ENCODE peak calls at places on chromosomes 1 and 21, in six cellular contexts. One of them, this sample, is unnamed.

GRCh38 chr1:5993553-5994510 is 1.6 kb upstream of the NPHP4 start:
- DNase-seq in IMR-90: no peak
- DNase-seq in H1: no peak
- DNase-seq in H9: no peak
- DNase-seq in neuronal stem cell: no peak
- DNase-seq in mesendoderm: no peak
- DNase-seq in this sample: no peak

GRCh38 chr21:35611752-35612151 is 448.6 kb downstream of the SETD4 start:
- DNase-seq in H9: no peak
- DNase-seq in mesendoderm: no peak
- DNase-seq in neuronal stem cell: no peak
- DNase-seq in IMR-90: peak; percentile 54
- DNase-seq in H1: no peak
- DNase-seq in this sample: peak; percentile 14

GRCh38 chr1:15684042-15684461 is at the start of gene PLEKHM2:
- DNase-seq in IMR-90: peak; percentile 35
- DNase-seq in mesendoderm: no peak
- DNase-seq in H1: no peak
- DNase-seq in neuronal stem cell: peak; percentile 32
- DNase-seq in H9: no peak
- DNase-seq in this sample: peak; percentile 49

GRCh38 chr1:171438441-171438840 is 46.9 kb upstream of the PRRC2C start:
- DNase-seq in H9: no peak
- DNase-seq in neuronal stem cell: no peak
- DNase-seq in mesendoderm: no peak
- DNase-seq in H1: no peak
- DNase-seq in IMR-90: peak; percentile 98
- DNase-seq in this sample: peak; percentile 66

GRCh38 chr1:94924967-94925366 is 1.9 kb downstream of the CNN3 start:
- DNase-seq in IMR-90: peak; percentile 44
- DNase-seq in H1: no peak
- DNase-seq in mesendoderm: no peak
- DNase-seq in H9: no peak
- DNase-seq in neuronal stem cell: no peak
- DNase-seq in this sample: no peak

GRCh38 chr21:40548134-40548533 is 298.8 kb downstream of the DSCAM start:
- DNase-seq in mesendoderm: peak; percentile 55
- DNase-seq in neuronal stem cell: no peak
- DNase-seq in H1: peak; percentile 21
- DNase-seq in IMR-90: no peak
- DNase-seq in H9: no peak
- DNase-seq in this sample: no peak

GRCh38 chr1:148307583-148308185 is 155.6 kb upstream of the NBPF11 start:
- DNase-seq in IMR-90: no peak
- DNase-seq in mesendoderm: no peak
- DNase-seq in neuronal stem cell: no peak
- DNase-seq in H9: no peak
- DNase-seq in H1: no peak
- DNase-seq in this sample: no peak

GRCh38 chr1:241355311-241356010 is 1.5 kb downstream of the RGS7 start:
- DNase-seq in mesendoderm: no peak
- DNase-seq in H1: no peak
- DNase-seq in neuronal stem cell: no peak
- DNase-seq in H9: no peak
- DNase-seq in IMR-90: no peak
- DNase-seq in this sample: no peak

GRCh38 chr1:181205901-181206300 is 117.4 kb downstream of the IER5 start:
- DNase-seq in H9: no peak
- DNase-seq in IMR-90: no peak
- DNase-seq in mesendoderm: no peak
- DNase-seq in neuronal stem cell: no peak
- DNase-seq in H1: no peak
- DNase-seq in this sample: no peak

GRCh38 chr1:35783055-35783583 is 13.3 kb upstream of the CLSPN start:
- DNase-seq in IMR-90: no peak
- DNase-seq in mesendoderm: no peak
- DNase-seq in neuronal stem cell: no peak
- DNase-seq in H9: no peak
- DNase-seq in H1: no peak
- DNase-seq in this sample: no peak

GRCh38 chr21:37365657-37366487 is 701 bp upstream of the DYRK1A start:
- DNase-seq in H9: peak; percentile 70
- DNase-seq in H1: no peak
- DNase-seq in IMR-90: peak; percentile 45
- DNase-seq in neuronal stem cell: peak; percentile 75
- DNase-seq in mesendoderm: peak; percentile 87
- DNase-seq in this sample: peak; percentile 69

GRCh38 chr21:29152936-29153335 is 22.5 kb downstream of the MAP3K7CL start:
- DNase-seq in neuronal stem cell: no peak
- DNase-seq in H9: no peak
- DNase-seq in IMR-90: no peak
- DNase-seq in H1: no peak
- DNase-seq in mesendoderm: no peak
- DNase-seq in this sample: no peak

GRCh38 chr1:169115891-169116585 is 9.5 kb downstream of the ATP1B1 start:
- DNase-seq in H1: no peak
- DNase-seq in neuronal stem cell: no peak
- DNase-seq in IMR-90: peak; percentile 48
- DNase-seq in mesendoderm: peak; percentile 61
- DNase-seq in H9: no peak
- DNase-seq in this sample: peak; percentile 81

GRCh38 chr1:78699813-78700212 is 50.2 kb downstream of the IFI44 start:
- DNase-seq in IMR-90: no peak
- DNase-seq in H1: no peak
- DNase-seq in neuronal stem cell: no peak
- DNase-seq in H9: no peak
- DNase-seq in mesendoderm: no peak
- DNase-seq in this sample: no peak

GRCh38 chr1:152107984-152108898 is 7.0 kb downstream of the TCHH start:
- DNase-seq in H9: peak; percentile 50
- DNase-seq in H1: no peak
- DNase-seq in mesendoderm: peak; percentile 74
- DNase-seq in IMR-90: peak; percentile 46
- DNase-seq in neuronal stem cell: no peak
- DNase-seq in this sample: no peak

GRCh38 chr1:116807871-116808450 is 53.7 kb downstream of the CD2 start:
- DNase-seq in H1: no peak
- DNase-seq in neuronal stem cell: no peak
- DNase-seq in H9: no peak
- DNase-seq in IMR-90: no peak
- DNase-seq in mesendoderm: no peak
- DNase-seq in this sample: no peak

GRCh38 chr21:42466700-42467612 is 29.1 kb downstream of the RSPH1 start:
- DNase-seq in IMR-90: peak; percentile 7
- DNase-seq in H9: peak; percentile 61
- DNase-seq in mesendoderm: peak; percentile 88
- DNase-seq in neuronal stem cell: no peak
- DNase-seq in H1: no peak
- DNase-seq in this sample: peak; percentile 34

GRCh38 chr1:9628541-9629444 is 22.7 kb upstream of the PIK3CD start:
- DNase-seq in H9: no peak
- DNase-seq in H1: no peak
- DNase-seq in neuronal stem cell: no peak
- DNase-seq in IMR-90: no peak
- DNase-seq in mesendoderm: no peak
- DNase-seq in this sample: no peak

GRCh38 chr1:119956306-119956705 is 60.0 kb upstream of the ADAM30 start:
- DNase-seq in H9: no peak
- DNase-seq in IMR-90: no peak
- DNase-seq in neuronal stem cell: no peak
- DNase-seq in H1: no peak
- DNase-seq in mesendoderm: no peak
- DNase-seq in this sample: no peak

GRCh38 chr1:231236131-231236571 is 4.9 kb upstream of the GNPAT start:
- DNase-seq in H9: no peak
- DNase-seq in IMR-90: no peak
- DNase-seq in neuronal stem cell: no peak
- DNase-seq in mesendoderm: no peak
- DNase-seq in H1: no peak
- DNase-seq in this sample: no peak

GRCh38 chr1:2468041-2468472 is 8.0 kb upstream of the PLCH2 start:
- DNase-seq in neuronal stem cell: peak; percentile 77
- DNase-seq in mesendoderm: peak; percentile 65
- DNase-seq in IMR-90: peak; percentile 34
- DNase-seq in H1: no peak
- DNase-seq in H9: peak; percentile 68
- DNase-seq in this sample: peak; percentile 34

GRCh38 chr1:193538004-193538355 is 351.6 kb upstream of the B3GALT2 start:
- DNase-seq in H1: no peak
- DNase-seq in mesendoderm: no peak
- DNase-seq in IMR-90: no peak
- DNase-seq in neuronal stem cell: no peak
- DNase-seq in H9: no peak
- DNase-seq in this sample: no peak

GRCh38 chr1:155540000-155540874 is 22.4 kb downstream of the ASH1L start:
- DNase-seq in neuronal stem cell: no peak
- DNase-seq in H1: no peak
- DNase-seq in IMR-90: no peak
- DNase-seq in mesendoderm: peak; percentile 35
- DNase-seq in H9: no peak
- DNase-seq in this sample: no peak

GRCh38 chr1:155531624-155532023 is 31.0 kb downstream of the ASH1L start:
- DNase-seq in IMR-90: peak; percentile 36
- DNase-seq in H1: no peak
- DNase-seq in mesendoderm: no peak
- DNase-seq in neuronal stem cell: no peak
- DNase-seq in H9: no peak
- DNase-seq in this sample: no peak

DNA sequence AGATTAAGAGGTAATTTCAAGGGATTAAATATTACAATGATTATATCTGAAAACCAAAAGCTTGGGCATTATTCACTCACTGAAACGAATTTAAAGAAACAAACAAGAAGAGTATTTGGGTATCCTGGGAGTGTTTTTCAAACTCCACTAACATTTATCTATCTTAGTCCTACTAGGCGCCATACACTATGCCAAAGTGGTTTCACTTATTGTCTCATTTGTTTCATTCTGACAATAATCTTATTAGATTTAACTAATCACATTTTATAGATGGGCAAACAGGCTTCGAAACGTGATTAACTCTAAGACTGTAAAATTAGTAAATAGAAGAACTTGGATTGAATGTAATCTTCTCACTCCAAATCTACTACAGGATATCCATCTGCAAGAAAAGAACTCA is 25.4 kb downstream of the ASH1L start:
- DNase-seq in mesendoderm: no peak
- DNase-seq in IMR-90: no peak
- DNase-seq in H1: no peak
- DNase-seq in H9: no peak
- DNase-seq in neuronal stem cell: no peak
- DNase-seq in this sample: no peak
- H2AK5ac ChIP-seq in mesendoderm: no peak overlapping the region
- H2AK5ac ChIP-seq in IMR-90: no peak overlapping the region
- H2AK5ac ChIP-seq in H1: no peak overlapping the region
- H2AK5ac ChIP-seq in H9: no peak overlapping the region
- H2AK5ac ChIP-seq in neuronal stem cell: no peak overlapping the region
- H2AK5ac ChIP-seq in this sample: no peak overlapping the region

GRCh38 chr1:79928901-79929300 is 922.4 kb upstream of the ADGRL4 start:
- DNase-seq in mesendoderm: peak; percentile 5
- DNase-seq in IMR-90: no peak
- DNase-seq in H1: no peak
- DNase-seq in neuronal stem cell: no peak
- DNase-seq in H9: no peak
- DNase-seq in this sample: no peak
- H3K27ac ChIP-seq in mesendoderm: no peak overlapping the region
- H3K27ac ChIP-seq in IMR-90: no peak overlapping the region
- H3K27ac ChIP-seq in H1: no peak overlapping the region
- H3K27ac ChIP-seq in neuronal stem cell: no peak overlapping the region
- H3K27ac ChIP-seq in H9: no peak overlapping the region
- H3K27ac ChIP-seq in this sample: no peak overlapping the region

GRCh38 chr1:209736467-209737117 is 19.3 kb upstream of the TRAF3IP3 start:
- DNase-seq in H9: no peak
- DNase-seq in neuronal stem cell: no peak
- DNase-seq in mesendoderm: no peak
- DNase-seq in IMR-90: no peak
- DNase-seq in H1: no peak
- DNase-seq in this sample: no peak
- H2BK15ac ChIP-seq in H9: no peak overlapping the region
- H2BK15ac ChIP-seq in neuronal stem cell: no peak overlapping the region
- H2BK15ac ChIP-seq in mesendoderm: no peak overlapping the region
- H2BK15ac ChIP-seq in IMR-90: no peak overlapping the region
- H2BK15ac ChIP-seq in H1: no peak overlapping the region
- H2BK15ac ChIP-seq in this sample: no peak overlapping the region

GRCh38 chr1:37860346-37860666 is 914 bp upstream of the MTF1 start:
- DNase-seq in H9: no peak
- DNase-seq in IMR-90: no peak
- DNase-seq in H1: no peak
- DNase-seq in neuronal stem cell: no peak
- DNase-seq in mesendoderm: no peak
- DNase-seq in this sample: no peak

GRCh38 chr1:37862330-37862729 is 2.9 kb upstream of the MTF1 start:
- DNase-seq in H1: no peak
- DNase-seq in mesendoderm: no peak
- DNase-seq in H9: no peak
- DNase-seq in neuronal stem cell: no peak
- DNase-seq in IMR-90: no peak
- DNase-seq in this sample: no peak

GRCh38 chr1:37861151-37861550 is 1.8 kb upstream of the MTF1 start:
- DNase-seq in neuronal stem cell: no peak
- DNase-seq in IMR-90: no peak
- DNase-seq in H9: no peak
- DNase-seq in mesendoderm: no peak
- DNase-seq in H1: no peak
- DNase-seq in this sample: no peak

GRCh38 chr1:37859507-37860345 is at the start of gene MTF1:
- DNase-seq in neuronal stem cell: peak; percentile 96
- DNase-seq in H9: peak; percentile 96
- DNase-seq in H1: peak; percentile 82
- DNase-seq in IMR-90: peak; percentile 95
- DNase-seq in mesendoderm: peak; percentile 99
- DNase-seq in this sample: peak; percentile 98

GRCh38 chr1:37858931-37859506 is 373 bp downstream of the MTF1 start:
- DNase-seq in neuronal stem cell: no peak
- DNase-seq in H9: no peak
- DNase-seq in IMR-90: peak; percentile 20
- DNase-seq in mesendoderm: no peak
- DNase-seq in H1: no peak
- DNase-seq in this sample: peak; percentile 64
- H2AK5ac ChIP-seq in neuronal stem cell: no peak overlapping the region
- H2AK5ac ChIP-seq in H9: no peak overlapping the region
- H2AK5ac ChIP-seq in IMR-90: no peak overlapping the region
- H2AK5ac ChIP-seq in mesendoderm: no peak overlapping the region
- H2AK5ac ChIP-seq in H1: no peak overlapping the region
- H2AK5ac ChIP-seq in this sample: peak overlapping the region; percentile 63

DNA sequence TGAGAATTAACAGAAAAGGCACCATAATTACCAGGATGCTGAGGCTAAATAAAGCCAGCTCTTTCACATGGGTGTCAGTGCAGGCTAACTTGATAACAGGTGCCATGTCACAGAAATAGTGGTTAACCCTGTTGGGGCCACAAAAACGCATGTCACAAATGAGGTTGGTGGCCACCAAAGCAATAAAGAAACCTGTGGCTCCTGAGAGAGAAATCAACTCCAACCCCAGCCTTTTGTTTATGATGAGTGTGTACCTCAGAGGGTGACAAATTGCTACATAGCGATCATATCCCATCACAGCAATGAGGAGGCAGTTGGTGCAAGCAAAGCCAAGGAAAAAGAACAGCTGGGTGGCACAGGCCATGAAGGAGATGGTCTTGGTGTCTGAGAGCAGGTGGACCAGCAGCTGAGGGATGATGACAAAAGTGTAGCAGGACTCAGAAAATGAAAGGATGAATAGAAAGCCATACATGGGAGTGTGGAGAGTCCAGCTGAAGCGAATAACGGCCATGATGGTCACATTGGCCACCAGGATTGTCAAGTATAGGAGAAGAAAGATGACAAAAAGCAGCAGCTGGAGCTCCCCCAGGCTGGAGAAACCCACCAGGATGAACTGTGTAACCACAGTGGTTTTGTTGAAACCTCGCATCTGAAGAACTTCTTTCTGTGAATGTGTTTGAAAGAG is at the start of gene OR10T2:
- DNase-seq in H1: no peak
- DNase-seq in neuronal stem cell: no peak
- DNase-seq in IMR-90: no peak
- DNase-seq in H9: no peak
- DNase-seq in mesendoderm: no peak
- DNase-seq in this sample: no peak
- H3K27ac ChIP-seq in H1: no peak within 1 kb of the TSS
- H3K27ac ChIP-seq in neuronal stem cell: no peak within 1 kb of the TSS
- H3K27ac ChIP-seq in IMR-90: no peak within 1 kb of the TSS
- H3K27ac ChIP-seq in H9: no peak within 1 kb of the TSS
- H3K27ac ChIP-seq in mesendoderm: no peak within 1 kb of the TSS
- H3K27ac ChIP-seq in this sample: no peak within 1 kb of the TSS